ENCODE peak calls at places on chromosome 22, in four cellular contexts. One of them, this sample, is unnamed.

GRCh38 chr22:24128631-24129601 is 52.4 kb upstream of the SUSD2 start:
- DNase-seq in transverse colon: no peak
- DNase-seq in lung: no peak
- DNase-seq in CD4-positive, alpha-beta T cell: no peak
- DNase-seq in this sample: no peak

GRCh38 chr22:24386814-24387550 is 40.4 kb upstream of the ADORA2A start:
- DNase-seq in lung: no peak
- DNase-seq in transverse colon: no peak
- DNase-seq in CD4-positive, alpha-beta T cell: no peak
- DNase-seq in this sample: no peak

GRCh38 chr22:19641254-19641982 is 72.9 kb upstream of the SEPTIN5 start:
- DNase-seq in transverse colon: no peak
- DNase-seq in lung: no peak
- DNase-seq in CD4-positive, alpha-beta T cell: no peak
- DNase-seq in this sample: no peak

GRCh38 chr22:48057116-48057835 is 1294.8 kb downstream of the TBC1D22A start:
- DNase-seq in CD4-positive, alpha-beta T cell: no peak
- DNase-seq in transverse colon: no peak
- DNase-seq in lung: no peak
- DNase-seq in this sample: no peak

GRCh38 chr22:49880281-49880680 is 26.6 kb downstream of the ZBED4 start:
- DNase-seq in CD4-positive, alpha-beta T cell: no peak
- DNase-seq in transverse colon: peak
- DNase-seq in lung: no peak
- DNase-seq in this sample: no peak

GRCh38 chr22:31136711-31137110 is 3.6 kb downstream of the PLA2G3 start:
- DNase-seq in lung: no peak
- DNase-seq in CD4-positive, alpha-beta T cell: no peak
- DNase-seq in transverse colon: no peak
- DNase-seq in this sample: no peak

GRCh38 chr22:37171662-37172061 is 16.4 kb downstream of the C1QTNF6 start:
- DNase-seq in lung: no peak
- DNase-seq in CD4-positive, alpha-beta T cell: no peak
- DNase-seq in transverse colon: no peak
- DNase-seq in this sample: no peak

GRCh38 chr22:37409557-37409956 is 17.7 kb downstream of the ELFN2 start:
- DNase-seq in CD4-positive, alpha-beta T cell: no peak
- DNase-seq in lung: peak
- DNase-seq in transverse colon: no peak
- DNase-seq in this sample: no peak

GRCh38 chr22:31958625-31959239 is 14.4 kb downstream of the YWHAH start:
- DNase-seq in transverse colon: no peak
- DNase-seq in CD4-positive, alpha-beta T cell: no peak
- DNase-seq in lung: no peak
- DNase-seq in this sample: no peak

GRCh38 chr22:28831140-28832072 is 31.0 kb upstream of the XBP1 start:
- DNase-seq in lung: no peak
- DNase-seq in transverse colon: no peak
- DNase-seq in CD4-positive, alpha-beta T cell: no peak
- DNase-seq in this sample: no peak

GRCh38 chr22:37282385-37282677 is at the start of gene CYTH4:
- DNase-seq in CD4-positive, alpha-beta T cell: peak
- DNase-seq in transverse colon: peak
- DNase-seq in lung: peak
- DNase-seq in this sample: peak

GRCh38 chr22:49567894-49568750 is 259.6 kb downstream of the BRD1 start:
- DNase-seq in lung: no peak
- DNase-seq in CD4-positive, alpha-beta T cell: peak
- DNase-seq in transverse colon: peak
- DNase-seq in this sample: no peak

GRCh38 chr22:48972979-48973693 is 854.5 kb downstream of the BRD1 start:
- DNase-seq in lung: no peak
- DNase-seq in CD4-positive, alpha-beta T cell: no peak
- DNase-seq in transverse colon: no peak
- DNase-seq in this sample: no peak

GRCh38 chr22:22536916-22537315 is 16.8 kb upstream of the ZNF280A start:
- DNase-seq in transverse colon: no peak
- DNase-seq in CD4-positive, alpha-beta T cell: no peak
- DNase-seq in lung: no peak
- DNase-seq in this sample: no peak

GRCh38 chr22:39175127-39176066 is 22.9 kb upstream of the CBX7 start:
- DNase-seq in transverse colon: no peak
- DNase-seq in lung: no peak
- DNase-seq in CD4-positive, alpha-beta T cell: no peak
- DNase-seq in this sample: no peak
- H3K27ac ChIP-seq in transverse colon: peak
- H3K27ac ChIP-seq in lung: peak
- H3K27ac ChIP-seq in CD4-positive, alpha-beta T cell: peak
- H3K27ac ChIP-seq in this sample: peak

GRCh38 chr22:45212306-45212709 is 28.4 kb downstream of the KIAA0930 start:
- DNase-seq in transverse colon: peak
- DNase-seq in CD4-positive, alpha-beta T cell: no peak
- DNase-seq in lung: peak
- DNase-seq in this sample: peak
- H3K27ac ChIP-seq in transverse colon: peak
- H3K27ac ChIP-seq in CD4-positive, alpha-beta T cell: no peak
- H3K27ac ChIP-seq in lung: peak
- H3K27ac ChIP-seq in this sample: peak

DNA sequence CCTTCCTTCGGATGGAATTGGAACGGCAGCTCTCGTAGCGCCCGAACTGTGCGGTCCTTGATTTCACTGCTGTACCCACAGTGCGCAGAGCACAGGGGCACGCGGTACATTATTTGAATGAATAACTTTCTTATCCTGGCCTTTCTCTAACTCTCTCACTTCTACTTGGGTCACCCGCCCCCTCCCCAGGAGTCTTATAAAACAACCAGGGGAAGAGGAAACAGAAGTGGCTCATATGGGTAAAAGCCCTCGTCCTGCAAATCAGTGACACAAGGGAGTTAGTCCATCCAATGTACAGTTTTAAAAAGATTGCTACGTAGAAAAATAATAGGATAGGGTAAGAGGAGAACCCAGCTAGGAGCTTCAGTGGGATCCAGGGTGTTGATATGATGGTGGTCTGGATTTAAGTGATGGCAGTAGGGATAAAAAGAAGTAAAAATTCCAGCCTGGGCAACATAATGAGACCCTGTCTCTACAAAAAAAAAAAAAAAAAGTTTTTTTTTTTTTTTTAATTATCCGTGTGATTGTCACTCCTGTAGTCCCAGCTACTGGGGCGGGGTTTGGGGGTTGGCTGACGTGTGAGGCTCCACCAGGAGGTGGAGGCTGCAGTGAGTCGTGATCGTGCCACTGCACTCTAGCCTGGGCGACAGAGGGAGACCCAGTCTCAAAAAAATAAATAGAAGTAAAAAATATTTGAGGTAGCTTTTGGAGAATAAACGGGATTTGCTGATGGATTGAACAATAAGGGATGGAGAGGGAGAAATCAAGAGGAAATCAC is 7.1 kb upstream of the L3MBTL2 start:
- DNase-seq in CD4-positive, alpha-beta T cell: peak
- DNase-seq in transverse colon: peak
- DNase-seq in lung: no peak
- DNase-seq in this sample: no peak
- H3K27ac ChIP-seq in CD4-positive, alpha-beta T cell: no peak
- H3K27ac ChIP-seq in transverse colon: peak
- H3K27ac ChIP-seq in lung: peak
- H3K27ac ChIP-seq in this sample: peak

GRCh38 chr22:26462051-26462450 is 21.5 kb downstream of the HPS4 start:
- DNase-seq in lung: no peak
- DNase-seq in CD4-positive, alpha-beta T cell: no peak
- DNase-seq in transverse colon: no peak
- DNase-seq in this sample: no peak

GRCh38 chr22:26461188-26461810 is 22.3 kb downstream of the HPS4 start:
- DNase-seq in CD4-positive, alpha-beta T cell: peak
- DNase-seq in lung: peak
- DNase-seq in transverse colon: peak
- DNase-seq in this sample: no peak

GRCh38 chr22:26464312-26464711 is 19.3 kb downstream of the HPS4 start:
- DNase-seq in lung: no peak
- DNase-seq in CD4-positive, alpha-beta T cell: no peak
- DNase-seq in transverse colon: no peak
- DNase-seq in this sample: no peak

GRCh38 chr22:26463688-26464087 is 19.9 kb downstream of the HPS4 start:
- DNase-seq in CD4-positive, alpha-beta T cell: no peak
- DNase-seq in lung: no peak
- DNase-seq in transverse colon: no peak
- DNase-seq in this sample: no peak

DNA sequence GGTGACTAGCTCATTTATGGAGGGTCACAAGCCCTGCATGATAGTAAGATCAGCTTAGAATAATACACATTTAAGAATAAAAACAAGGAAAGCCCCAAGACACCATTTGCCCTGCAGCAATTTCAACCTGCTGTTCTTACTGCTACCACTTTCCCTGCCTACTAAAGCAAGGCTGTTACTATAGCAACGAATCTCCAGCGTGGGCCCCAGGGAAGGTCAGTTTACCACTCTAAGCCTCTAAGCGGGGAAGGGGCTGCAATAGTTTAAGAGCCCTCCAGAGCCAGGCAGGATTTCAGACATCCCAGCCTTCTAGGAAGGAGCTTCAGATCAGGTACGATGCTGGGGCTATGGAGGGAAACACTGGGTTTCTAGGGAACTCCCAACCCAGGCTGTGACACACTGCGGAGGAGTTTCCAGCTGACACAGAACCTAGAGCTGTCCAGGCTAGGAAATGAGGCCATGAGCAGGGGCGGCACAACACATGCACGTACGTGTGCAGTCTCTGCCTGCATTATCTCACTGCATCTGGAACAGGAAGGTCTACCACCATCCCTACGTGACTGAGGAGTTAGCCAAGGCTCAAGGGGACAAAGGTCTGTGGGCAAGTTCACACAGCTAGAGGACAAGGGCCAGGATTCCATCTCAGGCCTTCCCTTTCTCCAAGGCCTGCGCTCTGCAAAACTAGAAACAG is 20.5 kb downstream of the HPS4 start:
- DNase-seq in lung: no peak
- DNase-seq in transverse colon: no peak
- DNase-seq in CD4-positive, alpha-beta T cell: no peak
- DNase-seq in this sample: no peak
- H3K27ac ChIP-seq in lung: no peak
- H3K27ac ChIP-seq in transverse colon: no peak
- H3K27ac ChIP-seq in CD4-positive, alpha-beta T cell: no peak
- H3K27ac ChIP-seq in this sample: no peak

GRCh38 chr22:34004058-34004457 is 83.8 kb upstream of the LARGE1 start:
- DNase-seq in transverse colon: no peak
- DNase-seq in CD4-positive, alpha-beta T cell: no peak
- DNase-seq in lung: no peak
- DNase-seq in this sample: no peak

GRCh38 chr22:34001701-34002466 is 81.6 kb upstream of the LARGE1 start:
- DNase-seq in CD4-positive, alpha-beta T cell: no peak
- DNase-seq in lung: no peak
- DNase-seq in transverse colon: no peak
- DNase-seq in this sample: no peak

GRCh38 chr22:33996824-33997223 is 76.5 kb upstream of the LARGE1 start:
- DNase-seq in lung: no peak
- DNase-seq in transverse colon: no peak
- DNase-seq in CD4-positive, alpha-beta T cell: no peak
- DNase-seq in this sample: no peak

GRCh38 chr22:34000879-34001526 is 80.7 kb upstream of the LARGE1 start:
- DNase-seq in CD4-positive, alpha-beta T cell: no peak
- DNase-seq in transverse colon: no peak
- DNase-seq in lung: no peak
- DNase-seq in this sample: no peak
- H3K27ac ChIP-seq in CD4-positive, alpha-beta T cell: no peak
- H3K27ac ChIP-seq in transverse colon: no peak
- H3K27ac ChIP-seq in lung: no peak
- H3K27ac ChIP-seq in this sample: no peak